ENCODE peak calls at places on chromosomes 13 and 19, in nine cellular contexts. S, D, U, G, P, R, T, C and A are unnamed samples.

GRCh38 chr19:55247621-55248099 is 11.2 kb downstream of the PPP6R1 start:
- DNase-seq in S (peak; percentile 82), D (no peak), U (peak; percentile 4), G (no peak), P (peak; percentile 74), R (peak; percentile 58), T (peak; percentile 32), C (no peak), A (no peak)

GRCh38 chr13:30623392-30623791 is 5.7 kb downstream of the USPL1 start:
- DNase-seq in S (no peak), D (no peak), U (no peak), G (no peak), P (no peak), R (no peak), T (peak; percentile 65), C (no peak), A (no peak)

GRCh38 chr19:53927745-53928144 is 18.7 kb downstream of the CACNG7 start:
- DNase-seq in S (no peak), D (no peak), U (peak; percentile 8), G (no peak), P (peak; percentile 61), R (peak; percentile 66), T (peak; percentile 58), C (peak; percentile 60), A (peak; percentile 50)

GRCh38 chr13:30551194-30551593 is 66.5 kb upstream of the USPL1 start:
- DNase-seq in S (no peak), D (no peak), U (no peak), G (peak; percentile 49), P (peak; percentile 45), R (peak; percentile 56), T (no peak), C (no peak), A (no peak)

GRCh38 chr19:17389288-17389687 is 4.7 kb downstream of the CCDC194 start:
- DNase-seq in S (no peak), D (no peak), U (no peak), G (no peak), P (no peak), R (no peak), T (no peak), C (no peak), A (no peak)

GRCh38 chr13:98963917-98964316 is 13.9 kb downstream of the DOCK9 start:
- DNase-seq in S (no peak), D (no peak), U (no peak), G (no peak), P (no peak), R (no peak), T (no peak), C (no peak), A (no peak)

GRCh38 chr19:2793126-2793525 is 7.8 kb downstream of the THOP1 start:
- DNase-seq in S (no peak), D (no peak), U (no peak), G (no peak), P (no peak), R (no peak), T (no peak), C (no peak), A (no peak)

GRCh38 chr19:21699197-21699596 is 68.2 kb downstream of the ZNF100 start:
- DNase-seq in S (no peak), D (no peak), U (no peak), G (no peak), P (no peak), R (no peak), T (no peak), C (no peak), A (no peak)

GRCh38 chr19:30373593-30373992 is 1.4 kb downstream of the ZNF536 start:
- DNase-seq in S (no peak), D (no peak), U (no peak), G (no peak), P (no peak), R (no peak), T (no peak), C (no peak), A (no peak)

GRCh38 chr13:47904239-47904638 is 96.8 kb downstream of the SUCLA2 start:
- DNase-seq in S (no peak), D (peak; percentile 43), U (no peak), G (no peak), P (no peak), R (no peak), T (no peak), C (no peak), A (no peak)

GRCh38 chr13:77477299-77477848 is 58.1 kb upstream of the SCEL start:
- DNase-seq in S (no peak), D (no peak), U (no peak), G (no peak), P (no peak), R (peak; percentile 15), T (no peak), C (no peak), A (no peak)

GRCh38 chr13:77480071-77480470 is 55.4 kb upstream of the SCEL start:
- DNase-seq in S (no peak), D (no peak), U (no peak), G (no peak), P (no peak), R (peak; percentile 8), T (no peak), C (no peak), A (no peak)

GRCh38 chr13:77479326-77479725 is 56.2 kb upstream of the SCEL start:
- DNase-seq in S (no peak), D (no peak), U (no peak), G (no peak), P (no peak), R (no peak), T (no peak), C (no peak), A (no peak)

GRCh38 chr13:77476456-77476855 is 59.0 kb upstream of the SCEL start:
- DNase-seq in S (no peak), D (no peak), U (no peak), G (no peak), P (no peak), R (no peak), T (no peak), C (no peak), A (no peak)

DNA sequence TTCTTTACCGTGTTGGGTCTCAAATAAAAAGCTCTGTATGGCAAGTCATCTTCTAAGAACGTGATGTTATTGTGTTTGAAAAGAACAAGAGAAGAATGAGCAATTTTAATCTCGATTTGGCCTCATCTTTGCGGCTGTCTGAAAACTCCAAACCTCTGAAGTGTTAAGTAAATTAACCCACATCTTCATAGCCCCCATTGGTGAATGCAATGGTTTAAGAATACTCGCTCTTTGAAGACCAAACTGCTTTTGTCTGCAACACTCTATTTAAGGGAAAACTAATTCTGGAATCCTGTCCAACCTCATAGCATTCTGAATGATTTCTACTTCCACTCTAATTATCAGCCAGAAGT is 56.9 kb upstream of the SCEL start:
- DNase-seq in S (no peak), D (no peak), U (no peak), G (no peak), P (no peak), R (no peak), T (no peak), C (no peak), A (no peak)
- TF ChIP-seq CTCF in S (no peak), D (no peak), U (no peak), G (no peak), P (no peak), R (no peak), T (no peak), C (no peak), A (peak; percentile 14)

DNA sequence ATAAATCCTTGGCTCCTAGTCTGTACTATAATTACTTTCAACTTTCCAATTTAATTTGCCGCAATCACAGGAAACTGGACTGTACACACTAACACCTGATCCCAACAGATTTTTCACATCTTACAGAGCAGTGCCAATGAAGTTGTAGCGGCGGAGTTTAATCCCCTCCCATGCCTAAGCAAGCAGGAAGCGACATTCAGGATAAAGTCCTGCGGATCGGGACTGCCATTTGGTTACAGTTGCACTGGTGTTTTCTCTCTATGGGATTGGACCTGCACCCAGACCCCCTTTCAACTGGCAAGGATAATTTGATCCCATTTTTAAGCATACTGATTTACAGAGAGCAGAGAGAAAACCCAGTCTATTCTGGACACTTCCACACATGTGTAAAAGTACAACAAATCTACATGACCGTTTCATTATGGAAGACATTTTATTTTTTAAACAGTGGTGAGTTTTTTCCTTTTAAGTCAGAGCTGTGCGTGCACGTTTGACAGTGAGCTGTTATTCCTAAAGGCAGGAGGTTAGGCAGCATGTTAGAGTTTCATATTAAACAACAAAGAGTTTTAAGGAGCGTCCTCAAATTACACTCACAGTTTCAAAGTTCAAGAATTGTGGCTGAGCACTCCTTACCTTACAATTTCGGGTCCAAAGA is 141.8 kb upstream of the RFC3 start:
- DNase-seq in S (no peak), D (no peak), U (no peak), G (no peak), P (no peak), R (peak; percentile 7), T (no peak), C (no peak), A (no peak)
- TF ChIP-seq CTCF in S (no peak), D (no peak), U (no peak), G (no peak), P (no peak), R (no peak), T (no peak), C (no peak), A (no peak)

GRCh38 chr13:99981115-99982020 is at the start of gene ZIC2:
- DNase-seq in S (no peak), D (no peak), U (no peak), G (no peak), P (peak; percentile 87), R (peak; percentile 24), T (peak; percentile 71), C (peak; percentile 85), A (no peak)
- TF ChIP-seq CTCF in S (no peak), D (no peak), U (no peak), G (no peak), P (no peak), R (no peak), T (no peak), C (no peak), A (no peak)

GRCh38 chr13:86841264-86841663 is 829.9 kb upstream of the SLITRK5 start:
- DNase-seq in S (no peak), D (no peak), U (no peak), G (no peak), P (no peak), R (no peak), T (no peak), C (no peak), A (no peak)

GRCh38 chr13:86838411-86839120 is 832.6 kb upstream of the SLITRK5 start:
- DNase-seq in S (no peak), D (no peak), U (no peak), G (no peak), P (no peak), R (no peak), T (no peak), C (no peak), A (no peak)

GRCh38 chr13:86846501-86846900 is 824.7 kb upstream of the SLITRK5 start:
- DNase-seq in S (no peak), D (no peak), U (no peak), G (no peak), P (no peak), R (peak; percentile 28), T (no peak), C (no peak), A (no peak)

GRCh38 chr13:86840250-86841191 is 830.6 kb upstream of the SLITRK5 start:
- DNase-seq in S (no peak), D (no peak), U (no peak), G (no peak), P (no peak), R (no peak), T (no peak), C (no peak), A (no peak)
- TF ChIP-seq CTCF in S (no peak), D (no peak), U (no peak), G (no peak), P (no peak), R (no peak), T (no peak), C (no peak), A (no peak)